ENCODE peak calls at places on chromosomes 7 and 10, in four cellular contexts. V is H9, W is H1, X is trophoblast cell. M is an unnamed sample.

GRCh38 chr10:2968401-2968800 is 98.9 kb upstream of the PFKP start:
- DNase-seq in V (no peak), X (no peak), W (no peak), M (no peak)

GRCh38 chr7:113026941-113027340 is 59.7 kb downstream of the GPR85 start:
- DNase-seq in V (no peak), W (no peak), X (no peak), M (no peak)

GRCh38 chr10:44993226-44993921 is 7.3 kb upstream of the ZNF22 start:
- DNase-seq in X (peak; percentile 54), W (no peak), V (no peak), M (no peak)

GRCh38 chr10:62027841-62028501 is 126.5 kb downstream of the ARID5B start:
- DNase-seq in W (no peak), V (no peak), X (no peak), M (no peak)

GRCh38 chr7:137882261-137882668 is 35.5 kb upstream of the DGKI start:
- DNase-seq in V (no peak), W (no peak), X (peak; percentile 54), M (peak; percentile 79)

GRCh38 chr7:142436601-142437000 is 178.7 kb upstream of the PRSS58 start:
- DNase-seq in W (no peak), X (no peak), V (no peak), M (no peak)

GRCh38 chr10:77418211-77418640 is 219.4 kb downstream of the KCNMA1 start:
- DNase-seq in X (no peak), V (no peak), W (no peak), M (no peak)

GRCh38 chr10:101617102-101617823 is 29.1 kb downstream of the DPCD start:
- DNase-seq in V (no peak), X (no peak), W (no peak), M (peak; percentile 66)

GRCh38 chr10:125068406-125068805 is 92.0 kb downstream of the CTBP2 start:
- DNase-seq in X (no peak), V (no peak), W (no peak), M (no peak)

GRCh38 chr10:59682986-59683937 is 26.4 kb downstream of the SLC16A9 start:
- DNase-seq in W (no peak), V (no peak), X (no peak), M (no peak)

GRCh38 chr10:131961777-131962450 is 19.8 kb downstream of the BNIP3 start:
- DNase-seq in X (no peak), V (no peak), W (no peak), M (no peak)

GRCh38 chr10:126110434-126110833 is 214.1 kb downstream of the FANK1 start:
- DNase-seq in V (no peak), W (no peak), X (no peak), M (no peak)

GRCh38 chr7:112665709-112666108 is 124.5 kb downstream of the TMEM168 start:
- DNase-seq in V (peak; percentile 56), W (no peak), X (no peak), M (peak; percentile 90)

GRCh38 chr10:119113805-119114732 is 10.2 kb downstream of the DENND10 start:
- DNase-seq in X (peak; percentile 85), W (no peak), V (no peak), M (no peak)

GRCh38 chr7:73570977-73571376 is 7.4 kb downstream of the TBL2 start:
- DNase-seq in W (no peak), V (no peak), X (no peak), M (no peak)

GRCh38 chr7:73573276-73573675 is 5.1 kb downstream of the TBL2 start:
- DNase-seq in W (no peak), X (no peak), V (no peak), M (no peak)

GRCh38 chr7:73573791-73574190 is 4.6 kb downstream of the TBL2 start:
- DNase-seq in W (no peak), X (no peak), V (no peak), M (no peak)

GRCh38 chr7:73570521-73570920 is 7.9 kb downstream of the TBL2 start:
- DNase-seq in V (no peak), W (no peak), X (no peak), M (no peak)

DNA sequence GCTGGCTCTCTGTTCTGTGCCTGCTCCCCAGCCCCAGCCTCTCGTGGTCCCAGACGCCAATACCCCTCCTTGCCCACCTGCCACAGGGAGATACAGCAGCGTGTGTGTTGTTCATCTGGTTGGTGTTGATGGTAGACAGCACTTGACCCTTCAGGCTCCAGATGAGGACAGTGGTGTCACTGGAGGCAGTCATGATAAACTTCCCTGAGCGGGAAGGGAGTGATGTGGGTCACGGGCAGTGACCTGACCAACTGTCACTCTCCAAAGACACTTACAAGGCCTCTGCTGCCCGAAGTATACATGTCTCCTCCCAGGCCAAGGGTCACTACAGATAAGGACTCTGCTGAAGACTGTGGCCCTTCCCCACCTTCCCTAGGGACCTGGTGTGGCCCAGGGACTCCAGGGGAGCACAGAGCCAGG is 5.6 kb downstream of the TBL2 start:
- DNase-seq in V (no peak), X (no peak), W (no peak), M (no peak)
- H3K79me2 ChIP-seq in V (no peaks in the 10 kb centered on the region), X (peaks cover 5% of the 10 kb centered on the region), W (no peaks in the 10 kb centered on the region), M (peaks cover 5% of the 10 kb centered on the region)

GRCh38 chr7:52685351-52685750 is 350.1 kb upstream of the POM121L12 start:
- DNase-seq in V (no peak), W (no peak), X (no peak), M (no peak)

GRCh38 chr7:52684388-52684787 is 351.0 kb upstream of the POM121L12 start:
- DNase-seq in W (no peak), V (no peak), X (no peak), M (no peak)

DNA sequence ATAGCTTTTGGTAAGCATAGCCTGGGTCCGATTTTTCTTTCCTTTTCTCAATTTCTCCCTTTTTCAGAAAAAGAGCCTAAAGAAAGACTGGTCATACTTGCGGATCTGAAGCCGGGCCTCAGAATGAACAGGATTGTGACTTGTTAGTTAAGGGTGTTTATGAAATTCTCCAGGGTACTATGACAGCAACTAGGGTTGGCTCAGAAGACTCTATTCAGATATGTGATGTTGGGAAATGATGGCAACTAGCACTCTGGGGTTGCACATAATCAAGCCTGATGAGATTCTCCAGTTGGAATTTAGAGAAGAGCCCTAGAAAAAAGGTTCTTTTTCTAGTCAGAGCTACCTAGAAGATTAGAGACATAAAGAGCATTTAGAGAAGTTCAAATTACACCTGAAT is 352.4 kb upstream of the POM121L12 start:
- DNase-seq in W (no peak), V (no peak), X (no peak), M (no peak)
- H2BK120ac ChIP-seq in W (no peak overlapping the region), V (no peak overlapping the region), X (no peak overlapping the region), M (no peak overlapping the region)

GRCh38 chr7:92769361-92769633 is 67.1 kb downstream of the CDK6 start:
- DNase-seq in X (no peak), V (no peak), W (no peak), M (no peak)
- H3K4me1 ChIP-seq in X (no peaks in the 10 kb centered on the region), V (peaks cover 13% of the 10 kb centered on the region), W (peaks cover 33% of the 10 kb centered on the region), M (no peaks in the 10 kb centered on the region)

GRCh38 chr7:152924238-152924637 is 164.7 kb downstream of the ACTR3B start:
- DNase-seq in X (no peak), V (no peak), W (no peak), M (no peak)
- H3K79me2 ChIP-seq in X (no peaks in the 10 kb centered on the region), V (no peaks in the 10 kb centered on the region), W (no peaks in the 10 kb centered on the region), M (no peaks in the 10 kb centered on the region)

DNA sequence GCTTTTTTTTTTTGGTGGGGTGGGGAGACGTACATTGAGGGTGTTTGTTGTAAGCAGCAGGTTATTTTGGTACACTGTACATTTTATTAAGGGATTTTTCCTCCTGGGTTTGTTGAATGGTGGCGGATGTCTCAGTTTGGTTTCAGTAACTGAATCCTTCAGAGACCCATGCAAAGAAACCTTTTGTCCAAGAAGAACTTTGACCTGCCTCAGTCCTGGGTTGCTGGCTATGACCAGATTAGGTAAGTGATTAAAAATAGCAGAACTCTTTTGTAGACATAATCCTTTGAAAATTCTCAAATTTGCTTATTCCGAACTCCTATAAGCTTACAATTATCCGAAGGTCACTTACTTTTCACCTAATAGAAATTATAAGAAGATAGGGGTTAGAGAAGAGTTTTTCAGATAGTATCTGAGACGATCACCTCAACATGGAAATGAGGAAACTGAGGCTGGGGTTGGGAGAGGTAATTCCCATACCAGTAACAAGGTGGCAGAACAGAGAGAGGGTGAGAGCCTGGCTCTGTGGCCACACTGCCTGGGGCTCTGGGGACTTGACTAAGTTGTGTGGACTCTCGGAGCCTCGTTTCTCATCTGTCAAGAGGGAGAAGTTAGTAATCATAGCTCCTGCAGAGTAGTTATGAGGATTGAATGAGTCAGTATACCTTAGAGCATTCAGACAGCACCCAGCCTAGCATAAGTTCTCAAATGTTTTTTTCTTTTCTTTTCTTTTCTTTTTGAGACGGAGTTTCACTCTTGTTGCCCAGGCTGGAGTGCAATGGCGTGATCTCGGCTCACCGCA is 87.4 kb downstream of the CCNY start:
- DNase-seq in W (no peak), X (no peak), V (no peak), M (no peak)
- H2BK120ac ChIP-seq in W (no peak overlapping the region), X (no peak overlapping the region), V (no peak overlapping the region), M (no peak overlapping the region)